ENCODE peak calls at places on chromosomes 13 and 19, in nine cellular contexts. W is CD4-positive, CD25-positive, alpha-beta regulatory T cell; G is CD8-positive, alpha-beta memory T cell; B is endodermal cell; Q is DND-41; K is right lobe of liver; E is adrenal gland; J is H9; M is mesendoderm. C is an unnamed sample.

GRCh38 chr19:2455481-2456300 is 1.1 kb downstream of the LMNB2 start:
- DNase-seq in W (peak; percentile 17), G (peak; percentile 69), B (peak; percentile 55), Q (peak; percentile 52), K (peak; percentile 62), E (peak; percentile 63), J (no peak), M (no peak), C (no peak)

GRCh38 chr13:60396008-60396782 is 825 bp upstream of the TDRD3 start:
- DNase-seq in W (peak; percentile 85), G (peak; percentile 81), B (peak; percentile 95), Q (peak; percentile 93), K (peak; percentile 96), E (peak; percentile 95), J (peak; percentile 94), M (peak; percentile 95), C (peak; percentile 74)

GRCh38 chr19:40733149-40733548 is 16.2 kb downstream of the ITPKC start:
- DNase-seq in W (no peak), G (no peak), B (no peak), Q (no peak), K (no peak), E (no peak), J (no peak), M (no peak), C (no peak)

GRCh38 chr19:42284066-42284501 is 15.0 kb downstream of the CIC start:
- DNase-seq in W (peak; percentile 91), G (peak; percentile 85), B (no peak), Q (peak; percentile 86), K (peak; percentile 86), E (peak; percentile 86), J (no peak), M (peak; percentile 70), C (peak; percentile 93)

GRCh38 chr13:101915333-101915732 is 462.9 kb downstream of the ITGBL1 start:
- DNase-seq in W (no peak), G (no peak), B (no peak), Q (no peak), K (no peak), E (no peak), J (no peak), M (no peak), C (no peak)

GRCh38 chr13:20102776-20103175 is 58.1 kb downstream of the GJA3 start:
- DNase-seq in W (no peak), G (no peak), B (no peak), Q (peak; percentile 60), K (no peak), E (no peak), J (no peak), M (no peak), C (no peak)

GRCh38 chr19:917323-918151 is at the start of gene KISS1R:
- DNase-seq in W (no peak), G (no peak), B (peak; percentile 93), Q (no peak), K (no peak), E (no peak), J (peak; percentile 89), M (peak; percentile 83), C (peak; percentile 55)

GRCh38 chr19:38617283-38617763 is 430 bp downstream of the MAP4K1 start:
- DNase-seq in W (no peak), G (no peak), B (no peak), Q (peak; percentile 36), K (no peak), E (no peak), J (no peak), M (no peak), C (no peak)

GRCh38 chr13:45411631-45412030 is 6.5 kb downstream of the SLC25A30 start:
- DNase-seq in W (no peak), G (no peak), B (no peak), Q (no peak), K (no peak), E (no peak), J (no peak), M (no peak), C (no peak)

GRCh38 chr19:1085676-1086442 is 9.3 kb downstream of the POLR2E start:
- DNase-seq in W (no peak), G (no peak), B (no peak), Q (no peak), K (no peak), E (no peak), J (no peak), M (no peak), C (no peak)

GRCh38 chr19:47613165-47614146 is 4.5 kb downstream of the BICRA start:
- DNase-seq in W (no peak), G (no peak), B (peak; percentile 92), Q (no peak), K (no peak), E (no peak), J (peak; percentile 78), M (peak; percentile 98), C (no peak)

GRCh38 chr19:46722004-46722380 is 5.1 kb upstream of the PRKD2 start:
- DNase-seq in W (no peak), G (no peak), B (no peak), Q (no peak), K (no peak), E (no peak), J (no peak), M (no peak), C (no peak)

GRCh38 chr19:53915000-53915399 is 5.9 kb downstream of the CACNG7 start:
- DNase-seq in W (no peak), G (no peak), B (peak; percentile 86), Q (no peak), K (no peak), E (no peak), J (peak; percentile 77), M (peak; percentile 57), C (no peak)

GRCh38 chr13:75702476-75702875 is 66.3 kb downstream of the LMO7 start:
- DNase-seq in W (no peak), G (no peak), B (no peak), Q (no peak), K (no peak), E (no peak), J (no peak), M (no peak), C (no peak)

GRCh38 chr19:16441661-16442071 is 30.1 kb downstream of the EPS15L1 start:
- DNase-seq in W (no peak), G (no peak), B (peak; percentile 89), Q (no peak), K (no peak), E (peak; percentile 72), J (peak; percentile 71), M (peak; percentile 66), C (no peak)

DNA sequence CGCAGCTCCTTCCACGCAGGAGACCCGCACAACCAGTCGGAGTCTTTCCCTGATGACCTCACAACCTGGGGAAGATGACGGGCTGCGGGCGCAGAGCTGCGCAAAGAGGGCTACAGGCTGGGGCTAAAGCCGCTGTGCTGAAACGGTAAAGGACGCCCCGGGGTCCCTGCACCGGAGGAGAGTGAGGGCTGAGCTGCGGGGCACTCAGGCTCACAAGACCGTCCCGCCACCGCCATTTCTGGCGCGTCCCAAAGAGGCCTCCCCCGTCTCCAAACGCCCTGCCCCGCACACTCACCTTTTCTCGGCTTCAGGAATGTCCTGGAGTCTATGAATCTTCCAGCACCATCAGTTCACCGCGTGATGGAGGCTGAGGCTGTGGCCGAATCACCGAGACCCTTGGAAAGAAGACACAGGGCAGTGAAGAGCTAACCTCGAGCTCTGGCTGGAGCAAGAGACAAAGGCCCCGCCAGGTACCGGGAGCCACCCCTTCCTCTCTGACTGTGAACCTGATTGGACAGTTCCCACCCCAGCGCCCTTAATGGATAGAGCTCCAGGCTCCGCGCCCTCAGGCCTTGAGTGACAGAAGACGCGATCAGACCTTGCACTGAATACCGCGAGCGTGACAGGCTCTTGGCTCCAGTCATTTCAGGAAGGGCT is 41.8 kb upstream of the ZNF429 start:
- DNase-seq in W (no peak), G (no peak), B (peak; percentile 97), Q (peak; percentile 93), K (no peak), E (peak; percentile 78), J (peak; percentile 95), M (peak; percentile 98), C (no peak)
- H3K27me3 ChIP-seq in W (no peaks in the 10 kb centered on the region), G (no peaks in the 10 kb centered on the region), B (no peaks in the 10 kb centered on the region), Q (no peaks in the 10 kb centered on the region), K (no peaks in the 10 kb centered on the region), E (no peaks in the 10 kb centered on the region), J (no peaks in the 10 kb centered on the region), M (no peaks in the 10 kb centered on the region), C (no peaks in the 10 kb centered on the region)

GRCh38 chr13:81726037-81726726 is 1385.3 kb upstream of the SPRY2 start:
- DNase-seq in W (no peak), G (no peak), B (no peak), Q (no peak), K (no peak), E (no peak), J (no peak), M (no peak), C (no peak)
- H3K4me1 ChIP-seq in W (no peaks in the 10 kb centered on the region), G (no peaks in the 10 kb centered on the region), B (no peaks in the 10 kb centered on the region), Q (no peaks in the 10 kb centered on the region), K (no peaks in the 10 kb centered on the region), E (no peaks in the 10 kb centered on the region), J (no peaks in the 10 kb centered on the region), M (no peaks in the 10 kb centered on the region), C (no peaks in the 10 kb centered on the region)

GRCh38 chr19:17526922-17527321 is 15.5 kb downstream of the PGLS start:
- DNase-seq in W (no peak), G (no peak), B (no peak), Q (peak; percentile 78), K (no peak), E (no peak), J (no peak), M (no peak), C (no peak)
- H3K27me3 ChIP-seq in W (peaks cover 6% of the 10 kb centered on the region), G (no peaks in the 10 kb centered on the region), B (no peaks in the 10 kb centered on the region), Q (no peaks in the 10 kb centered on the region), K (no peaks in the 10 kb centered on the region), E (peaks cover under 1% of the 10 kb centered on the region), J (no peaks in the 10 kb centered on the region), M (no peaks in the 10 kb centered on the region), C (no peaks in the 10 kb centered on the region)

DNA sequence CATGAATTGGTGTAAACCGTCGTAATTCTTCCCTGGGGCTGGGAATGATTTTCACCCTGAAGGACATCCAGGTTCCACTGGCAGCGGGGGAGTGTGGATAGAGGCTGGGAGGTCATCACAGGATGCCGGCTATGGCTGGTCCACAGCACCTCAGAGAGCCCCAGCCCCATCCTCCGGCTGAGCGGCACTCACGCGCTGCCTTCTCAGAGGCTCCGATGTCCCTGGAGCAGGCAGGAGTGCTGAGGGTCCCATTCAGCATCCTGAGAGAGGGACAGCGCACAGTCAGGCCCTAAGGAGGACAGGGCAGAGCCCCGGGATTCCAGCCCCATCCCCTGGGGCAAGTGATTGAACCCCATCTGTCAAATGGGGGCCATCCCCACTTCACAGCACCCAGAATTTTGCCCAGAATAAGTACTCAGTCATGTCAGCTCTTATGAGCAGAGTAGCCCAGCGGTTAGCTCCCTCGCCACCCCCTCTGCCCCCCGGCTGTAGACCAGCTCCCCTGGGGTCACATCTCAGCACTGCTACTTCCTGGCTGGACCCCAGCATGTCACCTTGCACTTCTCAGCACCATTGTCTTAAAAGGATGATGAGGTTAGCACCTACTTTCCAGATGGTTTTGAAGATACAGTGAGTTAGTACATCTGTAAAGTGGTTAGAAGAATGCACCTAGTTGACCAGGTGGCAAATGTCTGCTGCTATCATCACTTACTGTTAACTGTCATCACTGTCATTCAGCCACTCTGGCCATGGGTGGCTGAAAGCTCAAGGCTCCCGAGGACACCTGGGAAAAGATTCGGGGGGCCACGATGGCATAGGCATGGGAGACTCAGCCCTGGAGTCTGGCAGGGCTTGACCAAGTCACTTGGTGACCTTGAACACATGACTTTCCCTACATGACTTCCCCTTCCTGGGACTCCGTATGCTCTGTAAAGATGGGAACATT is 11.9 kb downstream of the GRAMD1A start:
- DNase-seq in W (no peak), G (peak; percentile 20), B (no peak), Q (no peak), K (no peak), E (no peak), J (no peak), M (no peak), C (no peak)
- H3K4me1 ChIP-seq in W (peaks cover 50% of the 10 kb centered on the region), G (peaks cover 59% of the 10 kb centered on the region), B (no peaks in the 10 kb centered on the region), Q (no peaks in the 10 kb centered on the region), K (no peaks in the 10 kb centered on the region), E (peaks cover 36% of the 10 kb centered on the region), J (no peaks in the 10 kb centered on the region), M (no peaks in the 10 kb centered on the region), C (peaks cover 57% of the 10 kb centered on the region)